ENCODE peak calls at places on chromosomes 11 and 22, in four cellular contexts. V is cardiac muscle cell, G is colonic mucosa, W is psoas muscle. C is an unnamed sample.
A peak's percentile ranks its signal among the peaks of the same experiment; 100 is the strongest.

GRCh38 chr11:10761085-10761698 is 10.1 kb downstream of the CTR9 start:
- DNase-seq in V (no peak), G (no peak), W (no peak), C (no peak)

GRCh38 chr11:95339554-95339953 is 108.6 kb upstream of the SESN3 start:
- DNase-seq in V (peak; percentile 12), G (no peak), W (no peak), C (no peak)

GRCh38 chr11:76709259-76709658 is 38.7 kb upstream of the LRRC32 start:
- DNase-seq in V (no peak), G (no peak), W (no peak), C (no peak)

GRCh38 chr11:78615724-78616123 is 41.1 kb upstream of the NARS2 start:
- DNase-seq in V (no peak), G (no peak), W (no peak), C (no peak)

GRCh38 chr11:17853280-17853679 is 118.7 kb downstream of the KCNC1 start:
- DNase-seq in V (no peak), G (no peak), W (no peak), C (no peak)

GRCh38 chr11:117851091-117851490 is 25.4 kb downstream of the FXYD6 start:
- DNase-seq in V (peak; percentile 51), G (peak; percentile 17), W (no peak), C (no peak)

GRCh38 chr22:43839781-43840180 is 22.5 kb downstream of the SULT4A1 start:
- DNase-seq in V (no peak), G (no peak), W (no peak), C (no peak)

GRCh38 chr22:35205956-35206355 is 51.3 kb upstream of the HMGXB4 start:
- DNase-seq in V (peak; percentile 33), G (no peak), W (no peak), C (no peak)

GRCh38 chr11:119617343-119617713 is 111.7 kb downstream of the NECTIN1 start:
- DNase-seq in V (peak; percentile 9), G (no peak), W (no peak), C (no peak)

GRCh38 chr11:102780491-102780918 is at the start of gene MMP10:
- DNase-seq in V (peak; percentile 55), G (no peak), W (no peak), C (peak; percentile 35)

GRCh38 chr11:2510626-2511402 is 66.0 kb downstream of the KCNQ1 start:
- DNase-seq in V (no peak), G (no peak), W (no peak), C (no peak)

GRCh38 chr22:46941958-46942815 is 179.7 kb downstream of the TBC1D22A start:
- DNase-seq in V (no peak), G (peak; percentile 12), W (peak; percentile 45), C (no peak)

GRCh38 chr11:111162306-111162705 is 83.2 kb upstream of the POU2AF2 start:
- DNase-seq in V (peak; percentile 67), G (no peak), W (no peak), C (no peak)

GRCh38 chr11:69542314-69543168 is 61.1 kb downstream of the LINC01488 start:
- DNase-seq in V (no peak), G (no peak), W (no peak), C (no peak)

GRCh38 chr11:108559904-108560303 is 33.7 kb downstream of the EXPH5 start:
- DNase-seq in V (peak; percentile 87), G (no peak), W (no peak), C (no peak)

GRCh38 chr22:24810043-24810749 is 4.2 kb downstream of the SGSM1 start:
- DNase-seq in V (peak; percentile 32), G (no peak), W (no peak), C (no peak)

GRCh38 chr11:2387266-2387982 is 10.3 kb downstream of the CD81 start:
- DNase-seq in V (no peak), G (no peak), W (no peak), C (no peak)

GRCh38 chr11:28674432-28675076 is 566.4 kb downstream of the METTL15 start:
- DNase-seq in V (peak; percentile 57), G (no peak), W (no peak), C (peak; percentile 5)

GRCh38 chr11:123184531-123184930 is 10.5 kb downstream of the CLMP start:
- DNase-seq in V (no peak), G (no peak), W (no peak), C (no peak)

GRCh38 chr22:19115628-19116027 is 6.6 kb downstream of the DGCR2 start:
- DNase-seq in V (no peak), G (no peak), W (no peak), C (no peak)

GRCh38 chr11:31657091-31657490 is 147.5 kb downstream of the ELP4 start:
- DNase-seq in V (no peak), G (no peak), W (no peak), C (no peak)

GRCh38 chr11:57761301-57762234 is at the start of gene CTNND1:
- DNase-seq in V (peak; percentile 99), G (peak; percentile 92), W (peak; percentile 80), C (peak; percentile 89)

GRCh38 chr22:39267966-39268365 is 23.2 kb upstream of the PDGFB start:
- DNase-seq in V (no peak), G (no peak), W (no peak), C (no peak)

GRCh38 chr11:96154802-96155520 is 188.0 kb downstream of the MAML2 start:
- DNase-seq in V (peak; percentile 64), G (no peak), W (no peak), C (no peak)

GRCh38 chr11:118921121-118921928 is 4.4 kb downstream of the BCL9L start:
- DNase-seq in V (peak; percentile 98), G (peak; percentile 68), W (peak; percentile 82), C (no peak)

GRCh38 chr11:122902951-122903350 is 20.4 kb downstream of the JHY start:
- DNase-seq in V (no peak), G (no peak), W (no peak), C (no peak)

DNA sequence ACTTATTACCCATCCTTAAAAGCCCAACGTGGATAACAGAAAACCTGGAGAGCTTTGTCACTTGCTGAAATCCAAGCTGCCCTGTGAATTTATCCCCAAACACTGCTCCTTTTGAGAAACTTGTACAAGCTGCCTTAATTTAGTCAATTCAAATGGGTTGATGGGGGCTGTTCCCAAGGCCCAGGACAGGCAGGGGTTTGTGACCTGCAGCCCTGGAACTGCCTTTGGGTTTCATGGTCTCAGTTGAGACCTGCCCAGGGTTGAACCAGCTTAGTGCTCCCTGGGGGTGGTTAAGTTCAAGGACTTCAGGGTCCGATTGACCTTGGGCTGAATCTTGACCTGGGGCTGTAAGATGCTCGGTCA is 112.1 kb upstream of the OR4B1 start:
- DNase-seq in V (no peak), G (no peak), W (no peak), C (no peak)
- H3K4me1 ChIP-seq in V (peaks cover 11% of the 10 kb centered on the region), G (peaks cover 4% of the 10 kb centered on the region), W (peaks cover 14% of the 10 kb centered on the region), C (peaks cover 7% of the 10 kb centered on the region)

GRCh38 chr11:97888641-97889040 is 1132.1 kb upstream of the CNTN5 start:
- DNase-seq in V (no peak), G (no peak), W (no peak), C (no peak)
- H3K4me3 ChIP-seq in V (no peak overlapping the region), G (no peak overlapping the region), W (no peak overlapping the region), C (no peak overlapping the region)

GRCh38 chr11:66333220-66333877 is 2.9 kb downstream of the RIN1 start:
- DNase-seq in V (no peak), G (no peak), W (no peak), C (no peak)
- H3K4me1 ChIP-seq in V (peaks cover 15% of the 10 kb centered on the region), G (peaks cover 19% of the 10 kb centered on the region), W (peaks cover 36% of the 10 kb centered on the region), C (peaks cover 7% of the 10 kb centered on the region)

DNA sequence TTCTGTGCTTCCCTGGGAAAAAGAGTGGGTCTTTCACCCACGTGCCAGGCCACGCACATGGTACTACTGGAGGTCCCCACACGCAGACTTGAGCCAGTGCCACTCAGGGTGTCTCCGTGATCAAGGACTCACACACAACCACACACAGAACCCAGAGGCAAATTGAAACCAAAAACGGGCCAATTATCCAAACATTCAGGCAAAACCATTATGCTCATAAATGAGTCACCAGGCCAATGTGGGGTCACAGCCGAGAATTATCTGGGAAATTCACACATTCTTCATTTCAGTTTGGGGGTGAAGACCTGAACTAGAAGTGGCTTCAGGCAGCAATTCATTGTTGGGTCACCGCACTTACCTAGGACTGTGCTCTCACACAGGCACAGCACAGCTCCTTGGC is 28.1 kb downstream of the ADA2 start:
- DNase-seq in V (peak; percentile 36), G (no peak), W (no peak), C (no peak)
- H3K4me3 ChIP-seq in V (no peak overlapping the region), G (no peak overlapping the region), W (no peak overlapping the region), C (no peak overlapping the region)

DNA sequence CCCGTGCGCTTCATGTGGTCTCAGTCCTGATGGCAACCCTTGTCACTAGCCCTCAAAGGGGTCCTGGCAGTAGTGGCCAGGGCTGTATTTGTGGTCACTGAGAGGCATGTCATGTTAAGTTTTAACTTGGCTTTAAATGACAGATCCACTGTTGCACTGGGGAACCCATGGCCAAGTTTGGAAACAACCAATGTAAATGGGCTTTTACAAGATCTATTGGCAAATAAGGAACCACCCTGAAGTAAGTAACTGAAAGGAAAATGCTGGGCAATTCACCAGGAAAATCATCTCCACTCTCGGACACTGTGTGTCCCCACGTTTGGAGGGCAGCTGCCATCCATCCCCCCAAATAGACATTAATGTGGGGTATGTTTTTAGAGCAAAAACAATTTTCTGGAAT is 8.4 kb downstream of the YPEL1 start:
- DNase-seq in V (no peak), G (no peak), W (no peak), C (no peak)
- H3K4me1 ChIP-seq in V (no peaks in the 10 kb centered on the region), G (no peaks in the 10 kb centered on the region), W (peaks cover 5% of the 10 kb centered on the region), C (no peaks in the 10 kb centered on the region)

GRCh38 chr11:115760528-115760837 is 256.3 kb upstream of the CADM1 start:
- DNase-seq in V (no peak), G (no peak), W (no peak), C (no peak)
- H3K4me3 ChIP-seq in V (peak overlapping the region; percentile 46), G (peak overlapping the region; percentile 56), W (peak overlapping the region; percentile 72), C (peak overlapping the region; percentile 28)

GRCh38 chr11:61075891-61076290 is 26.4 kb upstream of the CD5 start:
- DNase-seq in V (peak; percentile 77), G (peak; percentile 35), W (no peak), C (no peak)
- H3K4me1 ChIP-seq in V (peaks cover 12% of the 10 kb centered on the region), G (no peaks in the 10 kb centered on the region), W (peaks cover 12% of the 10 kb centered on the region), C (no peaks in the 10 kb centered on the region)

DNA sequence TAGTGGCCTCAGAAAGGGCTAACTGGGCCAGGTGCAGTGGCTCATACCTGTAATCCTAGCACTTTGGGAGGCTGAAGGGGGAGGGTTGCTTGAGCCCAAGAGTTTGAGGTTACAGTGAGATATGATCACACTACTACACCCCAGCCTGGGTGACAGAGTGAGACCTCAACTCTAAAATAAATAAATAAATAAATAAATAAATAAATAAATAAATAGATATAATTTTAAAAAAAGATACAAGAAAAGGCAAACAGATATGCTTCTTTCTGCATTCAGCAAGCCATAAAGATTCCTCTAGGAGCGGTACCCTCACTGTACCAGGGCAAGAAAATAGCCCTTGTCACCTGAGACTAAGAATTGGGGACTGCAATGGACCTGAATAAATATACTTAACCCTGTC is 1.3 kb upstream of the RSPH14 start:
- DNase-seq in V (no peak), G (no peak), W (no peak), C (no peak)
- H3K4me3 ChIP-seq in V (no peak overlapping the region), G (no peak overlapping the region), W (no peak overlapping the region), C (no peak overlapping the region)

DNA sequence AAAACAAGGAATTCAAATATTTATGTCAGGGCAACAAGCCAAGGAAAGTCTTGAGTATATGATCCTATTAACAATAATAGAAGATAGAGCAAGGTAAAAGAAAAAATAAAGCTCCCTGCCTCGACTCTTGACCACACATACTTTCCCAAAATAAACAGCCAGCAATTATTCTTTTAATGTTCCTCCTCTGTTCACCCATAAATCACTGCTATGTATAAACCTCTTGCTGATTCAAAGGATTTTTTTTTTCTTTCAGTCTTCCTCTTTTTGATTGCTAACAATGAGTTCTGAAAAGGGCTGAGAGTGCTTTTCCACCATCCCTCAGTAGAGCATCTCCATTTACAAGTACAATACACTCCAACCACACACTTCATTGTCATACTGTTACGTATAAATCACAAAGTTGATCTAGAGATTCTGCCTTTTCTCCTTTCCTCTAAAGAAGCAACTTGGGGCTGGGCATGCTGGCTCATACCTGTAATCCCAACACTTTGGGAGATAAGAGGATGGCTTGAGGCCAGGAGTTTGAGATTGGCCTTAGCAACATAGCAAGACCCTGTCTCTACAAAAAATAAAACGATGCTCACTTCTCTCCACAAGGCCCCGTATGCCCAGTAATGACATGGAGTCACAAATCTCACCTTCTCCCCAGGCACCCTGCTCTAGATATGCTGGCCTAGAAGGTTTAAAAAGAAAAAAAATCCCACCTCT is 24.0 kb downstream of the RAB30 start:
- DNase-seq in V (no peak), G (no peak), W (no peak), C (no peak)
- H3K4me1 ChIP-seq in V (peaks cover 4% of the 10 kb centered on the region), G (no peaks in the 10 kb centered on the region), W (peaks cover 59% of the 10 kb centered on the region), C (peaks cover 3% of the 10 kb centered on the region)

C was measured in iPS DF 6.9.